ENCODE peak calls at places on chromosomes 16 and 17, in five cellular contexts. C is activated T-helper 1 cell treated with anti-CD3 and anti-CD28 coated beads, Interleukin-2, amount 50 U/mL, for 16 hours; W is HCT116; M is NCI-H1105 treated with DMSO at 0.1 percent for 48 hours; U is memory B cell. H is an unnamed sample.

GRCh38 chr17:79362996-79363305 is 247.9 kb downstream of the RBFOX3 start:
- DNase-seq in W (no peak), C (no peak), M (no peak), U (no peak), H (no peak)

GRCh38 chr17:74825003-74825627 is 34.6 kb downstream of the GRIN2C start:
- DNase-seq in U (no peak), W (no peak), C (no peak), M (peak), H (no peak)

GRCh38 chr16:49526966-49527365 is 153.4 kb downstream of the C16orf78 start:
- DNase-seq in C (no peak), M (no peak), U (no peak), W (no peak), H (no peak)

GRCh38 chr17:8122923-8123694 is 797 bp downstream of the HES7 start:
- DNase-seq in U (no peak), W (no peak), M (peak), C (no peak), H (no peak)

GRCh38 chr16:72428611-72429376 is 256.8 kb upstream of the PMFBP1 start:
- DNase-seq in W (no peak), U (no peak), C (no peak), M (no peak), H (no peak)

GRCh38 chr16:3458278-3458851 is 14.9 kb downstream of the NAA60 start:
- DNase-seq in U (no peak), M (no peak), W (no peak), C (no peak), H (no peak)

GRCh38 chr16:85261657-85262557 is 149.6 kb upstream of the CIBAR2 start:
- DNase-seq in C (no peak), U (peak), W (no peak), M (no peak), H (no peak)

GRCh38 chr17:50429793-50430192 is 3.8 kb downstream of the ACSF2 start:
- DNase-seq in U (no peak), M (no peak), C (no peak), W (no peak), H (no peak)

GRCh38 chr17:72518810-72519597 is 398.2 kb downstream of the SOX9 start:
- DNase-seq in M (peak), C (no peak), W (no peak), U (no peak), H (no peak)

H was measured in GM19239.